ENCODE peak calls at places on chromosome 19, in eight cellular contexts. Q is cardiac fibroblast, H is B cell, U is left ventricle myocardium inferior, A is fibroblast of the aortic adventitia, S is endothelial cell, K is endodermal cell, B is astrocyte of the spinal cord. G is an unnamed sample.

GRCh38 chr19:54156490-54156889 is 3.0 kb downstream of the LENG1 start:
- DNase-seq in Q (no peak), H (no peak), U (no peak), A (no peak), S (no peak), K (no peak), B (no peak), G (no peak)

GRCh38 chr19:53365899-53366493 is 491 bp downstream of the ZNF525 start:
- DNase-seq in Q (no peak), H (no peak), U (peak), A (no peak), S (peak), K (no peak), B (no peak), G (peak)

GRCh38 chr19:39352549-39353285 is 10.5 kb downstream of the SAMD4B start:
- DNase-seq in Q (no peak), H (no peak), U (no peak), A (peak), S (no peak), K (no peak), B (no peak), G (no peak)

GRCh38 chr19:18321729-18322091 is 1.2 kb downstream of the LSM4 start:
- DNase-seq in Q (peak), H (no peak), U (no peak), A (peak), S (no peak), K (no peak), B (peak), G (no peak)

GRCh38 chr19:15776264-15776663 is 11.2 kb upstream of the OR10H5 start:
- DNase-seq in Q (no peak), H (no peak), U (no peak), A (no peak), S (no peak), K (no peak), B (no peak), G (no peak)

GRCh38 chr19:3475449-3475848 is 4.9 kb downstream of the SMIM24 start:
- DNase-seq in Q (no peak), H (no peak), U (no peak), A (no peak), S (no peak), K (no peak), B (no peak), G (no peak)

GRCh38 chr19:3125900-3126524 is 9.8 kb upstream of the GNA15 start:
- DNase-seq in Q (peak), H (peak), U (peak), A (peak), S (peak), K (peak), B (no peak), G (peak)

GRCh38 chr19:54451331-54451871 is 2.4 kb downstream of the LENG8 start:
- DNase-seq in Q (peak), H (no peak), U (no peak), A (no peak), S (no peak), K (peak), B (peak), G (no peak)

GRCh38 chr19:33134571-33135041 is 2.7 kb downstream of the WDR88 start:
- DNase-seq in Q (no peak), H (no peak), U (no peak), A (no peak), S (no peak), K (peak), B (no peak), G (no peak)

GRCh38 chr19:43934055-43934984 is 762 bp downstream of the ZNF45 start:
- DNase-seq in Q (peak), H (no peak), U (no peak), A (peak), S (peak), K (no peak), B (no peak), G (no peak)

GRCh38 chr19:49818691-49819331 is 722 bp downstream of the MED25 start:
- DNase-seq in Q (no peak), H (no peak), U (no peak), A (no peak), S (peak), K (no peak), B (no peak), G (no peak)

GRCh38 chr19:295687-296370 is 4.6 kb upstream of the PLPP2 start:
- DNase-seq in Q (no peak), H (no peak), U (no peak), A (no peak), S (no peak), K (peak), B (no peak), G (no peak)

GRCh38 chr19:35859414-35859813 is 2.7 kb downstream of the KIRREL2 start:
- DNase-seq in Q (no peak), H (no peak), U (no peak), A (no peak), S (no peak), K (no peak), B (no peak), G (no peak)

GRCh38 chr19:36489920-36490415 is 607 bp upstream of the ZNF566 start:
- DNase-seq in Q (peak), H (peak), U (peak), A (peak), S (no peak), K (peak), B (no peak), G (peak)

GRCh38 chr19:50803633-50804419 is 13.6 kb downstream of the ACP4 start:
- DNase-seq in Q (peak), H (no peak), U (no peak), A (peak), S (peak), K (no peak), B (no peak), G (peak)

GRCh38 chr19:33339016-33339749 is 34.3 kb upstream of the CEBPG start:
- DNase-seq in Q (no peak), H (no peak), U (no peak), A (no peak), S (no peak), K (no peak), B (no peak), G (no peak)

GRCh38 chr19:33554821-33555220 is 33.2 kb upstream of the PEPD start:
- DNase-seq in Q (no peak), H (no peak), U (no peak), A (no peak), S (no peak), K (no peak), B (no peak), G (no peak)

GRCh38 chr19:51799998-51800848 is 5.3 kb downstream of the FPR3 start:
- DNase-seq in Q (peak), H (no peak), U (peak), A (peak), S (no peak), K (no peak), B (peak), G (peak)

GRCh38 chr19:38250821-38251563 is 5.2 kb downstream of the PPP1R14A start:
- DNase-seq in Q (peak), H (no peak), U (peak), A (no peak), S (no peak), K (peak), B (peak), G (no peak)

GRCh38 chr19:45110811-45111210 is 17.8 kb downstream of the PPP1R37 start:
- DNase-seq in Q (no peak), H (no peak), U (no peak), A (no peak), S (no peak), K (no peak), B (no peak), G (no peak)

GRCh38 chr19:10744222-10744847 is 26.5 kb downstream of the DNM2 start:
- DNase-seq in Q (no peak), H (no peak), U (no peak), A (no peak), S (no peak), K (no peak), B (no peak), G (no peak)

GRCh38 chr19:38483016-38483630 is 49.6 kb downstream of the RYR1 start:
- DNase-seq in Q (no peak), H (no peak), U (no peak), A (no peak), S (no peak), K (no peak), B (no peak), G (no peak)

GRCh38 chr19:27974082-27974513 is 1238.9 kb downstream of the UQCRFS1 start:
- DNase-seq in Q (peak), H (no peak), U (no peak), A (peak), S (peak), K (peak), B (peak), G (peak)

GRCh38 chr19:6997679-6998445 is 23.4 kb downstream of the MBD3L2B start:
- DNase-seq in Q (peak), H (no peak), U (no peak), A (no peak), S (no peak), K (no peak), B (no peak), G (peak)
- TF ChIP-seq CTCF in Q (no peak), H (no peak), U (no peak), A (no peak), S (no peak), K (no peak), B (no peak), G (no peak)

DNA sequence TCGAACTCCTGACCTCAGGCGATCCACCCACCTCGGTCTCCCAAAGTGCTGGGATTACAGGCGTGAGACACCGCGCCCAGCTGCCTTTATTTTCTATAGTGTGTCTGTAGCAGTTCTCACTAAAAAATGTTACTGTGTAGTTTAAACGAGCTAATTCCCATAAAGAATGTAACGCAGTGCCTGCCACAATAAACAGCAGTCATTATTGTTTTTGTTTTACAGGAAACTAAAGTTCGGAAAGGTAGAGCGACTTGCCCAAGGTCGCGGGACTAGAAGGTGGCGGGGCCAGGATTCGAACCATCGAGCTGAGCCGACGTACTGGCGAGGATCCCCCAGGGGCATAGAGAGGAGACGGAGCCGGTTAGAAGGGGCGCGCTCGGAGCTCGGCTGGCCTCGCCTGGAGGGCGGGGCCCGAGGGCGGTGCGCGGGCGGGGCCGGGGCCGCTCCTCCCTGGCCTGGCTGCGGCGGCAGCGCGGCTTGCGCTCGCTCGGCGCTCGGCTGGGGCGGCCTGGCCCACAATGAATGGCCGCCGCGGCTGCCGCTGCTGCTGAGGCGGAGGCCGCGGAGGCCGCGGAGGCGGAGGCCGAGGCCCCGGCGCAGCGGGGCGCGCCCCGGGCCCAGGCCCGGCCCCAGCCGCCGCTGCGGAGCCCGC is at the start of gene NACC1:
- DNase-seq in Q (peak), H (peak), U (peak), A (peak), S (peak), K (peak), B (peak), G (peak)
- TF ChIP-seq CTCF in Q (no peak), H (no peak), U (no peak), A (no peak), S (no peak), K (no peak), B (no peak), G (no peak)

GRCh38 chr19:1871140-1871597 is 7.8 kb upstream of the KLF16 start:
- DNase-seq in Q (no peak), H (no peak), U (no peak), A (no peak), S (no peak), K (peak), B (no peak), G (no peak)
- TF ChIP-seq CTCF in Q (no peak), H (no peak), U (no peak), A (no peak), S (no peak), K (no peak), B (no peak), G (no peak)

DNA sequence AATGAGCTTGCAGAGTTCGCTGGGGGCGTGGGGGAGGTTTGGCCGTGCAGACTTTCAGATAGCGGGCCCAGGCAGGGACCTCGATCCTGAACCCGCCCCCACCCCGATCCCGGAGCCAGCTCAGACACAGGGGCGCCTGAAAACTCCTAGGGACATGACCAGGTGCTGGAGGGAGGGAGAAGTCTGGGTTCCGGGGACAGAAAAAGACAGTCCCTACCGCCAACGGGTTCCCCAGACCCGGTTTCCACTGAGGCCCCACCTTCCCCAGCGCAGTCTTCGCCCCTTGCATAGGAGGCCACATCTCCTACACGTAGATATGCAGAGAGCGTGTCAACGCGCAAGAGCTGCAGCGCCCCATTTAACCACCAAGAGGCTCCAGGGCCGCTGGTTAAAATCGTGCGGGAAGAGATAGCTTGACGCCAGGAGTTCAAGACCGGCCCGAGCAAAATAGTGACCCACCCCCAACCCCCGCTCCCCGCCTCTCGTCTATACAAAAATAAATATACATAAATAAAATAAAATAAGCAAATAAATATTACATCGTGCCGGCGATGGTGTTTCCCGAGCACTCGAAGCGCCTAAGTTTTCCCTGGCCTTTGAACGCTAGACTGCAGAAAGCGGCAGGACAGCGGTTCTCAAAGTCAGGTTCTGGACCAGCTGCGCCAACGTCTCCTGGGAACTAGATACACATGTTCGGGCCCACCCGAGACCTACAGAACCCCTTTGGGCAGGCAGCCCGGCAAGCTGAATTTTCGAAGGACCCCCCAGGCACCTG is 8.3 kb downstream of the CCDC8 start:
- DNase-seq in Q (no peak), H (no peak), U (no peak), A (peak), S (no peak), K (peak), B (no peak), G (peak)
- TF ChIP-seq CTCF in Q (no peak), H (no peak), U (peak), A (peak), S (no peak), K (peak), B (peak), G (no peak)

GRCh38 chr19:40560092-40560507 is 16.6 kb upstream of the SHKBP1 start:
- DNase-seq in Q (no peak), H (no peak), U (no peak), A (no peak), S (no peak), K (peak), B (no peak), G (no peak)
- TF ChIP-seq CTCF in Q (no peak), H (no peak), U (no peak), A (no peak), S (no peak), K (peak), B (no peak), G (no peak)

DNA sequence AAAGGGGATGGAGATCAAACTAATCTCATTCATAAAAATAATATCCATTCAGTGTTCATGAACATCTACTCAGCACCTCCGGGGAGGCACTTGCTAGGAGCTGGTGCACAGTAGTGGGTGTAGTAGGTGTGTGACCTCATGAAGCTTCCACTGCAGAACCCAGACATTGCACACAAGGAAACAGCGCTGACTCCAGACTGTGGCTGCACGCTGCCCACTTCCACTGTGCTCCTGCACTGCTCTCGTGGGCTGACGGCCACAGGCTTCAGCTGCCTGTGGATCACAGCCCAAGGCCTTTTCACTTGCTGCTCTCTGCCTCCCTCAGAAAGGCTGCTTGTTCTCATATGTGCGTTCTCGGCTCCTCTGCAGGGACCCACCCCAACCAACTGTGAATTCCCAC is 214.4 kb upstream of the ZNF507 start:
- DNase-seq in Q (no peak), H (no peak), U (no peak), A (no peak), S (no peak), K (no peak), B (no peak), G (no peak)
- TF ChIP-seq CTCF in Q (no peak), H (no peak), U (no peak), A (no peak), S (no peak), K (no peak), B (no peak), G (no peak)

GRCh38 chr19:34661357-34661756 is 15.6 kb downstream of the SCGB2B2 start:
- DNase-seq in Q (no peak), H (no peak), U (no peak), A (peak), S (no peak), K (no peak), B (no peak), G (no peak)

GRCh38 chr19:34664168-34664567 is 12.8 kb downstream of the SCGB2B2 start:
- DNase-seq in Q (no peak), H (no peak), U (peak), A (no peak), S (no peak), K (no peak), B (no peak), G (no peak)

GRCh38 chr19:34664870-34665269 is 12.1 kb downstream of the SCGB2B2 start:
- DNase-seq in Q (no peak), H (no peak), U (no peak), A (no peak), S (no peak), K (no peak), B (no peak), G (no peak)

GRCh38 chr19:34666200-34666957 is 10.6 kb downstream of the SCGB2B2 start:
- DNase-seq in Q (no peak), H (no peak), U (no peak), A (no peak), S (no peak), K (no peak), B (no peak), G (no peak)

DNA sequence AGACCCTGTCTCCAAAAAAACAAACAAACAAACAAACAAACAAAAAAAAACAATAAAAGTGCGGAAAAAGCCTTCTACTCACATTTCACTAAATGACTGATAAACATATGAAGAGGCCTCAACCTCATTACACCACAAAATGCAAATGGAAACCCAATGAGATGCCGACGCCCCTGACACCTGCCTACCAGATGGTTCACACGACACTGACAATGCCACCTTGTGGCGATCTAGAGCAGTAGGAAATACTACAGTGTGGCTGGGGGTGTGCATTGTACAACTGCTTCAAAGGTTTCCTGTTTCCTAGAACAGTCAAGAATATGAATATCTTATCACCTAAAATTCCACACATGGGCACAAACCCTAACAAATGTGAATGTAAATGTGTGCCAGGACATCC is 14.0 kb downstream of the SCGB2B2 start:
- DNase-seq in Q (peak), H (peak), U (no peak), A (no peak), S (peak), K (peak), B (no peak), G (peak)
- TF ChIP-seq CTCF in Q (peak), H (peak), U (peak), A (no peak), S (peak), K (peak), B (no peak), G (peak)

GRCh38 chr19:48591021-48591420 is 15.5 kb upstream of the SPACA4 start:
- DNase-seq in Q (peak), H (no peak), U (no peak), A (no peak), S (no peak), K (no peak), B (no peak), G (no peak)
- TF ChIP-seq CTCF in Q (no peak), H (no peak), U (no peak), A (no peak), S (no peak), K (peak), B (no peak), G (no peak)

DNA sequence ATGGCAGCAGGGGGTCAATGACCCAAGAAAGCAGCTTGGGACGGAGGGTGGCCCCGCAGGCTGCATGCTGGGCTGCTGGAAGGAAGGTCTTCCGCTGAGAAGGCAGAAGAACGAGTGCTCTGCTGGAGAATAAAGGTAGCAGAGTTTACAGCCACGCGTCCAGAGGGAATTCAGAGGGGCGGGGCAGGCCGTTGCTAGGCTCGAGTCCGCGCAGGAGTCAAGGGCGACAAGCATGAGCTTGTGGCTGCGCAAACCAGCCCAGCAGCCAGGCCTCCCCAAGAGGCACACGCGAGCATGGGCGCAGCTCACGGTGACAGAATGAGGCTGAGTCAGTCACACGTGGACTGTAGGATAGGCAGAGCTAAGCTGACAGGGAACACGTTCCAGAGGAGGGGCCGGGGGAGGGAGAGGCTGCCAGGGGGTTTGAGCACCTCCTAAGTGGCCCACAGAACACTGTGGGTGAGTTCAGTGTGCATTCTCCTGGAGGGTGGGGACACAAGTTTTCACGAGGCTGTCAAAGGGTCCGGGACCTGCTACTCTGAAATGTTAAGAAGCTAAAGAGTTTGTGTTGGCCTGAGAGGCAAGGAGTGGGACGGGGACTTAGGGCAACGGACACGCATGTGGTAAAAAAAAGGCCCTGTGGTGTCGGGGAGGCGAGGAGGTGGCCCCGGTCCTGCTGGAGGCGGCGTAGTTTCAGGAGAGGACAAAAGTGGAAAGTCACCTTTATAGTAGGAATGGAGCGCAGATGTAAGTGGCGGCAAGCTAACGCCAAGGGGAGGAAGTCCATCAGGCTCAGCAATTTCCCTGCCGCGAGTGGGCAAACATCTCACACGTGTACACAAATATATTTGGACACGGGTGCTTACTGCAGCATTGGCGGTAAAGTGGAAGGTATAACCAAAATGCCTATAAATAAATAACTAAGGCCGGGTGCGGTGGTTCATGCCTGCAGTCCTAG is 17.7 kb downstream of the RFX2 start:
- DNase-seq in Q (peak), H (no peak), U (peak), A (peak), S (peak), K (peak), B (peak), G (peak)
- TF ChIP-seq CTCF in Q (no peak), H (no peak), U (peak), A (no peak), S (no peak), K (peak), B (no peak), G (no peak)

G was measured in foreskin fibroblast.